ENCODE peak calls at places on chromosomes 1 and 21, in five cellular contexts. I is upper lobe of left lung, P is HepG2, U is GM12878, A is K562. O is an unnamed sample. For H3K4me1, the result is how much of the 10 kb centered on the place peaks cover.

GRCh38 chr1:50703240-50703639 is 256.8 kb downstream of the FAF1 start:
- ATAC-seq in I (no peak), P (no peak), U (no peak), A (no peak), O (no peak)

GRCh38 chr1:205228052-205228451 is 306 bp downstream of the TMCC2 start:
- ATAC-seq in I (peak), P (peak), U (peak), A (peak), O (peak)

GRCh38 chr1:65792671-65793358 is at the start of gene PDE4B:
- ATAC-seq in I (peak), P (no peak), U (no peak), A (no peak), O (peak)

GRCh38 chr1:5643360-5644090 is 348.7 kb downstream of the NPHP4 start:
- ATAC-seq in I (no peak), P (no peak), U (no peak), A (peak), O (no peak)

GRCh38 chr21:45767071-45768006 is 123.8 kb downstream of the PCBP3 start:
- ATAC-seq in I (no peak), P (no peak), U (no peak), A (no peak), O (no peak)

GRCh38 chr1:62643283-62643682 is 44.9 kb downstream of the DOCK7 start:
- ATAC-seq in I (no peak), P (no peak), U (no peak), A (no peak), O (no peak)

GRCh38 chr1:183363967-183364366 is 54.2 kb downstream of the NMNAT2 start:
- ATAC-seq in I (peak), P (no peak), U (no peak), A (no peak), O (no peak)

GRCh38 chr1:177567393-177567792 is 396.6 kb downstream of the BRINP2 start:
- ATAC-seq in I (no peak), P (peak), U (peak), A (no peak), O (no peak)

GRCh38 chr1:59516881-59517280 is 220.0 kb downstream of the FGGY start:
- ATAC-seq in I (no peak), P (no peak), U (no peak), A (no peak), O (peak)

GRCh38 chr1:42170779-42171621 is 6.5 kb upstream of the GUCA2A start:
- ATAC-seq in I (no peak), P (no peak), U (no peak), A (no peak), O (no peak)

GRCh38 chr1:179055930-179056329 is 25.9 kb upstream of the TOR3A start:
- ATAC-seq in I (no peak), P (no peak), U (no peak), A (no peak), O (no peak)

GRCh38 chr21:31795992-31796391 is 64.1 kb upstream of the SCAF4 start:
- ATAC-seq in I (peak), P (no peak), U (no peak), A (no peak), O (peak)

GRCh38 chr1:70893381-70893780 is 154.2 kb downstream of the PTGER3 start:
- ATAC-seq in I (no peak), P (no peak), U (no peak), A (no peak), O (no peak)

GRCh38 chr1:53190210-53190611 is 6.4 kb upstream of the CPT2 start:
- ATAC-seq in I (no peak), P (peak), U (no peak), A (peak), O (no peak)

GRCh38 chr1:156749429-156750118 is 1.9 kb downstream of the HDGF start:
- ATAC-seq in I (no peak), P (peak), U (peak), A (peak), O (no peak)

GRCh38 chr1:217088521-217089221 is 365.4 kb upstream of the ESRRG start:
- ATAC-seq in I (no peak), P (no peak), U (no peak), A (no peak), O (no peak)

GRCh38 chr1:154808909-154809262 is 61.2 kb downstream of the KCNN3 start:
- ATAC-seq in I (no peak), P (peak), U (peak), A (peak), O (peak)

GRCh38 chr1:94978401-94978800 is 51.5 kb upstream of the CNN3 start:
- ATAC-seq in I (no peak), P (no peak), U (no peak), A (no peak), O (no peak)

GRCh38 chr1:241839369-241839990 is 8.5 kb upstream of the EXO1 start:
- ATAC-seq in I (no peak), P (no peak), U (peak), A (no peak), O (no peak)

GRCh38 chr1:245060684-245061374 is 94.0 kb upstream of the KIF26B start:
- ATAC-seq in I (no peak), P (peak), U (no peak), A (no peak), O (no peak)

GRCh38 chr1:12184008-12184681 is 17.4 kb downstream of the TNFRSF1B start:
- ATAC-seq in I (peak), P (peak), U (peak), A (peak), O (peak)

GRCh38 chr1:72366473-72366872 is 84.1 kb upstream of the NEGR1 start:
- ATAC-seq in I (peak), P (peak), U (no peak), A (no peak), O (no peak)

GRCh38 chr21:41640756-41641509 is 125.9 kb downstream of the RIPK4 start:
- ATAC-seq in I (peak), P (no peak), U (peak), A (no peak), O (peak)

GRCh38 chr1:100353073-100353801 is 931 bp downstream of the CDC14A start:
- ATAC-seq in I (peak), P (peak), U (peak), A (peak), O (no peak)

GRCh38 chr1:167628754-167629515 is 1.1 kb upstream of the RCSD1 start:
- ATAC-seq in I (no peak), P (no peak), U (peak), A (no peak), O (no peak)

GRCh38 chr1:185368313-185368712 is 51.3 kb upstream of the IVNS1ABP start:
- ATAC-seq in I (no peak), P (no peak), U (peak), A (no peak), O (no peak)

GRCh38 chr1:231799363-231799986 is 172.9 kb downstream of the DISC1 start:
- ATAC-seq in I (peak), P (no peak), U (no peak), A (no peak), O (no peak)

GRCh38 chr1:5976726-5977493 is 15.3 kb downstream of the NPHP4 start:
- ATAC-seq in I (no peak), P (no peak), U (no peak), A (no peak), O (no peak)

GRCh38 chr1:152050886-152051764 is 14.3 kb upstream of the S100A11 start:
- ATAC-seq in I (no peak), P (no peak), U (no peak), A (peak), O (no peak)

GRCh38 chr1:21184266-21184665 is 7.6 kb upstream of the EIF4G3 start:
- ATAC-seq in I (peak), P (no peak), U (peak), A (peak), O (no peak)

GRCh38 chr1:236913371-236914037 is 90.7 kb downstream of the MT1HL1 start:
- ATAC-seq in I (no peak), P (no peak), U (no peak), A (peak), O (no peak)

GRCh38 chr1:242770366-242770765 is 245.9 kb upstream of the PLD5 start:
- ATAC-seq in I (no peak), P (no peak), U (no peak), A (no peak), O (no peak)

GRCh38 chr1:117732065-117732789 is 126.4 kb downstream of the TENT5C start:
- ATAC-seq in I (no peak), P (no peak), U (no peak), A (peak), O (no peak)

GRCh38 chr1:2382621-2383361 is 8.6 kb downstream of the MORN1 start:
- ATAC-seq in I (no peak), P (peak), U (peak), A (peak), O (no peak)

DNA sequence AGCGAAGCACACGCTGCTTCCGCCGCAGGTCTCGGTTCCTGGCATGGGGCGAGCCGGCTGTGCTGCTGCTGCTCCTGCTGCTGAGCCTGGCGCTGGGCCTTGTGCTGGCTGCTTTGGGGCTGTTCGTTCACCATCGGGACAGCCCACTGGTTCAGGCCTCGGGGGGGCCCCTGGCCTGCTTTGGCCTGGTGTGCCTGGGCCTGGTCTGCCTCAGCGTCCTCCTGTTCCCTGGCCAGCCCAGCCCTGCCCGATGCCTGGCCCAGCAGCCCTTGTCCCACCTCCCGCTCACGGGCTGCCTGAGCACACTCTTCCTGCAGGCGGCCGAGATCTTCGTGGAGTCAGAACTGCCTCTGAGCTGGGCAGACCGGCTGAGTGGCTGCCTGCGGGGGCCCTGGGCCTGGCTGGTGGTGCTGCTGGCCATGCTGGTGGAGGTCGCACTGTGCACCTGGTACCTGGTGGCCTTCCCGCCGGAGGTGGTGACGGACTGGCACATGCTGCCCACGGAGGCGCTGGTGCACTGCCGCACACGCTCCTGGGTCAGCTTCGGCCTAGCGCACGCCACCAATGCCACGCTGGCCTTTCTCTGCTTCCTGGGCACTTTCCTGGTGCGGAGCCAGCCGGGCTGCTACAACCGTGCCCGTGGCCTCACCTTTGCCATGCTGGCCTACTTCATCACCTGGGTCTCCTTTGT is 2.6 kb downstream of the TAS1R3 start:
- ATAC-seq in I (peak), P (peak), U (no peak), A (no peak), O (peak)
- TF ChIP-seq POLR2AphosphoS5 in I (no peak), P (no peak), U (no peak), A (no peak), O (no peak)

GRCh38 chr21:28078126-28078525 is 914.6 kb downstream of the LTN1 start:
- ATAC-seq in I (no peak), P (no peak), U (no peak), A (no peak), O (no peak)
- TF ChIP-seq EP300 in I (no peak), P (no peak), U (no peak), A (no peak), O (no peak)

GRCh38 chr1:8146257-8146855 is 120.2 kb upstream of the ERRFI1 start:
- ATAC-seq in I (no peak), P (no peak), U (no peak), A (no peak), O (no peak)

GRCh38 chr1:8144318-8144717 is 118.2 kb upstream of the ERRFI1 start:
- ATAC-seq in I (no peak), P (no peak), U (no peak), A (no peak), O (no peak)

GRCh38 chr1:8145525-8145924 is 119.4 kb upstream of the ERRFI1 start:
- ATAC-seq in I (no peak), P (no peak), U (peak), A (no peak), O (no peak)

GRCh38 chr1:8139941-8140340 is 113.8 kb upstream of the ERRFI1 start:
- ATAC-seq in I (no peak), P (no peak), U (no peak), A (no peak), O (no peak)

GRCh38 chr1:8142955-8143629 is 117.0 kb upstream of the ERRFI1 start:
- ATAC-seq in I (no peak), P (no peak), U (no peak), A (peak), O (peak)
- H3K4me1 ChIP-seq in I (under half), P (half or more), U (under half), A (under half), O (under half)

GRCh38 chr1:150234647-150235435 is 1.1 kb downstream of the ANP32E start:
- ATAC-seq in I (peak), P (peak), U (peak), A (peak), O (peak)

GRCh38 chr1:150235436-150235851 is 468 bp downstream of the ANP32E start:
- ATAC-seq in I (peak), P (no peak), U (no peak), A (peak), O (no peak)

GRCh38 chr1:150234309-150234646 is 1.6 kb downstream of the ANP32E start:
- ATAC-seq in I (no peak), P (no peak), U (no peak), A (no peak), O (peak)

GRCh38 chr1:150235852-150236613 is at the start of gene ANP32E:
- ATAC-seq in I (peak), P (peak), U (peak), A (peak), O (peak)

DNA sequence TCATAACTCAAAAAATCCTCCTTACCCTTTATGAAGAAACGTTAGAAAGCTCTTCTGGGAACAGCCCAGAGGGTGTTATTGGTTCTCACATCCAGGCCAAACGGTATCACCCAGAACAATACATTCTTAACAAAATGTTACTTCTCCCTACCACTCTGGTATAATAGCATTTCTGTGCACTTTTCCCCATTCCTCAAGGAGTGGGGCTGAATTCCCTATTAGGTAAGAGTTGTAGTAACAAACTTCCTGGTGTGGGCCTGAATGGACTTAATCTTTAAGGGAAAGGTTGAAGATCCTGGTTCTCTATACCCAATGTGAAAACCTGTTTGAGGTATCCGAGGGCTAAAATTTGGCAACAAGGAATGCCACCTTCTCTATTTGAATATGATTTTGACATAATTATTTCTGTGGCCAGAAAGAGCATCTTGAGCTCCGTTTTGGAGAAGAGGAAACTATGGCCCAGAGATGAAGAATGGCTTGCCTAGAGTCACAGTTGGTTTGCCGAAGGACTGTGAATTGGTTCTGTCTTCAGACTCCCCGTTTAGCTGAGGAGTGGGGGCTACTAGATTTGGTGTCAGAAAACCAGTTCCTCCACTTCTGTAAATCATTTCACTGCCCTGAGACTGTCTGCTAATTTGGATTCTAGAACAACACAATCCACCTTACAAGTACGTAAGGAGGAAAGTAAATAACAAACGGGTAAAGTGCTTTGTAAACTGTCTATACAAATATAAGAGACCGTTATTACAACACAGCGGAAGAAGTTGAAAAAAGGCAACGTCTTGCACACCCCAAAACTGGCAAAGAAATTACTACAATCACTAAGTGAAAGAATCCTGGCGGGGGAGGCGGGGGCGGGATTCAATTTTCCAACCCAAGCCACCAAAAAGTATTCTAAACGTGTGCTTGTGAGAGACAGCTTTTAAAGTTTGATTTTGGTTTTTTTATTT is 2.3 kb downstream of the ANP32E start:
- ATAC-seq in I (peak), P (no peak), U (peak), A (no peak), O (no peak)
- TF ChIP-seq POLR2AphosphoS5 in I (no peak), P (no peak), U (no peak), A (no peak), O (no peak)

DNA sequence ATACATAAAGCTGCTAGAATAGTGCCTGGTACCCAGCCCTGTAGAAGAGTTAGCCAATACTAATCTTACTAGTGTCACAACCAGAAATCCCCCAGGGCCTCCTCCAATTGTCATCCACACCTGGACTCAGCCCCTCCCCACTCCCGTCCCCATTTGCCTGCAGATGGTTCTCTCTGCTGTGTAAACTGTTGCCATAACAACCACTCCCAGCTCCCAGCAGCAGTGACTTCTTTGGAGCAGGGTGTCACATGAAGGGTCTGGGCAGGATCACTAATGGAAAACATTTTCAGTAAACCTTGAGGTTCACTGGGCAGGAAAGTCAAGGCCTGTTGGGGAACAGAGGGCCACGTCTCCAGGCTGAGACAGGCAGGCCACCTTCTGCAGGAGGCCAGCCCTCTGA is 126.0 kb upstream of the IPO9 start:
- ATAC-seq in I (peak), P (no peak), U (peak), A (peak), O (no peak)
- TF ChIP-seq EP300 in I (no peak), P (no peak), U (no peak), A (no peak), O (no peak)

DNA sequence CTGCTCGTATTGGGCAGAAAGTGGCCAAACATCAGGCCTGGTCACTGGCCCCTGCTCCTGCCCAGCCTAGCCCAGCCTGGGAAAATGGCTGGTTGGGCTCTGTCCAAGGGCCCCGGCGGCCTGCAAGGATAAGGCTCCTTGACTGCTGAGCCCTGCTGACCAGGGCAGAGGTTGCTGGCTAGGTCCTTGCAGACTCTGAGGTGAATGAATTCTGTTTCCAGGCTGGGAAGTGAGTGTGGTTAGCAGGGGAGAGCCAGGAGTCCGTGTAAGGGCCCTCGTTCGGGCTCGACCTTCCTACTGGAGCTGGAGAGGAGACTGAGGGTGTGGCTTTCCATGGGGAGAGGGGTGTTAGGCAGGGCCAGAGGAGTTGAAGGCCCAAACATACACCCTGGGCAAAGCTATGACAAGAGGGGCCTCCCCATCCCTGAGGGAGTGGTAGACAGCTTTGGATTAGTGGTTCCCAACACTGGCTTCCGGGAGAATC is 20.6 kb downstream of the CSF1 start:
- ATAC-seq in I (peak), P (peak), U (peak), A (peak), O (peak)
- H3K4me1 ChIP-seq in I (half or more), P (half or more), U (under half), A (under half), O (half or more)